ENCODE peak calls at places on chromosome 19, in eight cellular contexts. X is SK-N-SH, U is B cell, V is endothelial cell, G is uterus, N is GM06990, D is AG04450, S is colonic mucosa. Z is an unnamed sample.

GRCh38 chr19:46571495-46571894 is 29.6 kb upstream of the CALM3 start:
- DNase-seq in X (peak; percentile 63), U (no peak), V (peak; percentile 35), G (no peak), N (no peak), D (no peak), S (no peak), Z (peak; percentile 18)

GRCh38 chr19:13051581-13052165 is 51.0 kb downstream of the LYL1 start:
- DNase-seq in X (no peak), U (no peak), V (peak; percentile 67), G (peak; percentile 69), N (no peak), D (no peak), S (peak; percentile 84), Z (peak; percentile 18)

GRCh38 chr19:3157096-3157845 is 21.3 kb upstream of the S1PR4 start:
- DNase-seq in X (no peak), U (no peak), V (no peak), G (no peak), N (no peak), D (no peak), S (no peak), Z (no peak)

GRCh38 chr19:33388231-33388816 is 14.8 kb downstream of the CEBPG start:
- DNase-seq in X (peak; percentile 34), U (peak; percentile 31), V (no peak), G (no peak), N (no peak), D (no peak), S (no peak), Z (no peak)

GRCh38 chr19:46746281-46746965 is at the start of gene STRN4:
- DNase-seq in X (peak; percentile 99), U (peak; percentile 99), V (peak; percentile 56), G (no peak), N (peak; percentile 68), D (no peak), S (no peak), Z (peak; percentile 66)

GRCh38 chr19:33638167-33639033 is 16.6 kb downstream of the CHST8 start:
- DNase-seq in X (no peak), U (peak; percentile 6), V (no peak), G (no peak), N (no peak), D (no peak), S (no peak), Z (no peak)

GRCh38 chr19:39110263-39110967 is 15.2 kb upstream of the PAK4 start:
- DNase-seq in X (peak; percentile 80), U (peak; percentile 81), V (peak; percentile 63), G (no peak), N (no peak), D (no peak), S (peak; percentile 70), Z (peak; percentile 55)

GRCh38 chr19:46838160-46838559 is 12.5 kb downstream of the AP2S1 start:
- DNase-seq in X (peak; percentile 1), U (no peak), V (no peak), G (no peak), N (no peak), D (no peak), S (no peak), Z (no peak)

GRCh38 chr19:27776020-27776419 is 1436.9 kb downstream of the UQCRFS1 start:
- DNase-seq in X (no peak), U (no peak), V (no peak), G (no peak), N (no peak), D (no peak), S (no peak), Z (no peak)

GRCh38 chr19:3387645-3388589 is 21.5 kb downstream of the NFIC start:
- DNase-seq in X (peak; percentile 98), U (no peak), V (no peak), G (peak; percentile 77), N (no peak), D (no peak), S (peak; percentile 92), Z (no peak)

GRCh38 chr19:5070390-5070789 is 101.5 kb downstream of the KDM4B start:
- DNase-seq in X (no peak), U (no peak), V (no peak), G (no peak), N (no peak), D (no peak), S (no peak), Z (no peak)

GRCh38 chr19:38706792-38707511 is 37.3 kb downstream of the CAPN12 start:
- DNase-seq in X (no peak), U (no peak), V (no peak), G (no peak), N (no peak), D (no peak), S (no peak), Z (no peak)

GRCh38 chr19:8316351-8317125 is 4.6 kb downstream of the NDUFA7 start:
- DNase-seq in X (no peak), U (no peak), V (no peak), G (no peak), N (no peak), D (no peak), S (no peak), Z (no peak)

GRCh38 chr19:3481241-3482090 is 1.1 kb upstream of the SMIM24 start:
- DNase-seq in X (no peak), U (no peak), V (no peak), G (no peak), N (no peak), D (no peak), S (no peak), Z (no peak)

DNA sequence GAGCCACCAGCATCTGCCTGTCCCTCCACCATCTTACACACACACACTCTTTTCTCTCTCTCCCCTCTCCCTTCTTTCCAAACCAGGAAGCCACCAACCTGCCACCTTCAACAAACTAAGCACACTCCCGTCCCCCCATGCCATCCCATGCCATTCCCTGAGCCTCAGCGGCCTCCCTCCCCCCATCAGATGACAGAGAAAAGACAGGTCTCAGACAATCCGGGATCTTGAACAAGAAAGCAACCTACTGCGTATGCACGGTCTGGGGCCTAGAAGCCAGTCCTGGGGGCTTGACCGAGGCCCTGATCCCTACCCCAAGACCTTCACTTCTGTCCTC is 19.4 kb downstream of the AKT2 start:
- DNase-seq in X (no peak), U (no peak), V (no peak), G (no peak), N (no peak), D (no peak), S (no peak), Z (no peak)
- TF ChIP-seq CTCF in X (no peak), U (no peak), V (no peak), G (no peak), N (no peak), D (no peak), S (no peak), Z (no peak)

DNA sequence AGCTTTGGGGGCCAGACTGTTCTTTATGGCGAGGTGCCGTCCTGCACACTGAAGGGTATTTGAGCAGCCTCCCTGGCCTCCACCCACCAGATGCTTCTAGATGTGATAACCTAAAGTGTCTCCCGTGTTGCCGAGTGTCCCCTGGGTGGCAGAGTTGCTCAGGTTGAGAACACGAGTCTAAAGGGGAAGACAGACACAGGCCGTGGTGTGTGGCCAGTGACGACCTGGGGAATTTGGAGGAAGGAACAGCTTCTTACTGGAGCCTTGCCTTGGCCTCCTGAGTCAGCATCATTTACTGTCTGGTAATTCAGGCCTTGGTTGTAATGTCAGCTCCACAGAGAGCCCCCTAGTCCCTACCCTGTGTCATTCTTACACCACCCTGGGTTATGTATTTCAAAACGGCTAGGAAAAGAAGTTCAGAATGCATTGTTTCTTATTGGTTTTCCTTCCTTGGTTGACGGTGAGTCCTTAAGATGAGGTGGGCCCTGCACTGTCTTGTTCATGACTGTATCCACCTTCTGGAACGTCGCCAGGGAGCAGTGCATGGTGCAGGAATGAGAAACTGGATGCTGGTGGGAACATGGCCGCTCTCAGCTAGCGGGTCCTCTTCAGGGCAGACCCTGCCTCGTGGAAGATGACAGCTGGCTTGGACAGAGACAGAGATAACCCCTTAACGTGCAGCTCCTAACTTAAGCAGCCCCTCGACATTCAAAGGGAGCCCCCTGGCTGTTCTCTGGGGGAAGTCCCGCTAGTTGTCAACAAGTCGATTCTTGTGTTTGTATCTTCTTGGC is 7.1 kb downstream of the SIN3B start:
- DNase-seq in X (no peak), U (peak; percentile 51), V (no peak), G (peak; percentile 52), N (peak; percentile 43), D (no peak), S (no peak), Z (peak; percentile 73)
- TF ChIP-seq CTCF in X (no peak), U (no peak), V (no peak), G (no peak), N (no peak), D (peak; percentile 29), S (no peak), Z (peak; percentile 32)

GRCh38 chr19:45506246-45506990 is 861 bp upstream of the VASP start:
- DNase-seq in X (peak; percentile 94), U (peak; percentile 95), V (peak; percentile 94), G (peak; percentile 95), N (peak; percentile 94), D (peak; percentile 66), S (peak; percentile 98), Z (peak; percentile 96)
- TF ChIP-seq CTCF in X (peak; percentile 63), U (peak; percentile 63), V (no peak), G (peak; percentile 59), N (peak; percentile 80), D (peak; percentile 56), S (peak; percentile 17), Z (peak; percentile 51)

GRCh38 chr19:1400281-1401137 is 833 bp downstream of the GAMT start:
- DNase-seq in X (peak; percentile 82), U (peak; percentile 75), V (no peak), G (no peak), N (no peak), D (no peak), S (no peak), Z (no peak)
- TF ChIP-seq CTCF in X (no peak), U (no peak), V (no peak), G (no peak), N (no peak), D (no peak), S (no peak), Z (no peak)

DNA sequence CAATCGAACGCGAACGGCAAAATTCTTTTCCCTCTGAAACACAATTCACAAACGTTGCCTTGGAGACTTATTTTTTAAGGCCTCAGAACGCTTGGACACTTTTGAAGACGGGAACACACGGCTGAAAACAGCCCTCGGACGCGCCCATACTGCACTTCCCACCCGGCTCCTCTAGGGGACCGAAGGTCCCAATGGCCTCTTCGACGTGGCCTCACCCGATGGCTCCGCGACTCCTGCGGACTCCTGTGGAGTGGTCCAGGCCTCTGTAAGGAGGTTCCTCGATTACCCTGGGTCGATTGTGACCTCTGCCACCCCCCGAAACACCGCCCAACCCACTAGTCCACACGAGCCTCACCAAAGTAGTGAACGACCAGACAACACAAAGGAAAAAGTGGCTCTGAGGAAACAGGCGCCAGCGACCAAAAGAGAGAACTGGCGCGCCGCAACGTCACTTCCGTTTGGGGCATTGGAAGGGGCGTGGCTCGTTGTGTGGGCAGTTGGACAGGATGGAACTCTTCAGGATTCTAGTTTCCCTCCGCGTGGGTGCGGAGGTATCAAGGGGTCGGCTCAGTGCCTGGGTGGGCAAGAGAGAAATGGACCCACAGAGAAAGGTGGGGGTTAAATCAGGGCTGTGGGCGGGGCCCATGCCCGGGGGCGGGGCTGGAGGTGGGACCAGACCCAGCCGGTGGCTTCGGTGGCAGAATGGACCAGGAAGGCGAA is at the start of gene ZNF560:
- DNase-seq in X (peak; percentile 56), U (no peak), V (no peak), G (no peak), N (peak; percentile 18), D (no peak), S (no peak), Z (no peak)
- TF ChIP-seq CTCF in X (no peak), U (no peak), V (no peak), G (no peak), N (no peak), D (peak; percentile 47), S (no peak), Z (no peak)

Z was measured in GM12865.